ENCODE peak calls at places on chromosomes 4 and X, in four cellular contexts. F, O, B and T are unnamed samples.
A peak's percentile ranks its signal among the peaks of the same experiment; 100 is the strongest.

GRCh38 chr4:140281828-140282227 is 91.6 kb upstream of the SCOC start:
- DNase-seq in F (no peak), O (no peak), B (no peak), T (no peak)

GRCh38 chrX:65516756-65517155 is 17.8 kb downstream of the LAS1L start:
- DNase-seq in B (no peak), F (no peak), O (no peak), T (no peak)

GRCh38 chrX:153957224-153957623 is 12.8 kb upstream of the RENBP start:
- DNase-seq in B (no peak), F (no peak), O (no peak), T (no peak)

GRCh38 chrX:69546417-69546816 is 42.3 kb downstream of the NALF2 start:
- DNase-seq in O (no peak), B (no peak), F (no peak), T (no peak)

GRCh38 chr4:85495621-85496020 is 20.7 kb downstream of the ARHGAP24 start:
- DNase-seq in B (no peak), F (no peak), O (no peak), T (no peak)

GRCh38 chr4:36006226-36006625 is 238.1 kb downstream of the ARAP2 start:
- DNase-seq in O (no peak), F (no peak), B (no peak), T (no peak)

GRCh38 chrX:104742345-104742744 is 176.3 kb downstream of the IL1RAPL2 start:
- DNase-seq in F (no peak), B (no peak), O (peak; percentile 30), T (no peak)

GRCh38 chrX:147917700-147918694 is 6.3 kb downstream of the FMR1 start:
- DNase-seq in B (no peak), F (no peak), O (no peak), T (peak; percentile 2)

GRCh38 chrX:17078031-17078730 is 131.7 kb downstream of the REPS2 start:
- DNase-seq in O (no peak), F (no peak), B (no peak), T (no peak)

GRCh38 chr4:8854016-8854415 is 17.6 kb downstream of the HMX1 start:
- DNase-seq in O (no peak), F (no peak), B (peak; percentile 8), T (no peak)

GRCh38 chr4:157270552-157270951 is 50.0 kb downstream of the GRIA2 start:
- DNase-seq in F (no peak), O (no peak), B (no peak), T (no peak)

GRCh38 chr4:153114771-153115321 is 89.4 kb upstream of the TRIM2 start:
- DNase-seq in F (no peak), B (no peak), O (no peak), T (no peak)

GRCh38 chr4:141464366-141464765 is 172.0 kb upstream of the IL15 start:
- DNase-seq in F (no peak), B (no peak), O (no peak), T (no peak)

GRCh38 chrX:149611619-149612018 is 16.5 kb upstream of the HSFX2 start:
- DNase-seq in O (no peak), F (no peak), B (no peak), T (no peak)

GRCh38 chrX:129235903-129236302 is 287.4 kb downstream of the SMARCA1 start:
- DNase-seq in B (no peak), O (no peak), F (no peak), T (no peak)

GRCh38 chr4:184165291-184165690 is 52.4 kb downstream of the ENPP6 start:
- DNase-seq in F (no peak), B (no peak), O (no peak), T (no peak)